ENCODE peak calls at places on chromosomes 11 and 22, in seven cellular contexts. T is GOT3; V is Caco-2; N is stimulated activated CD4-positive, alpha-beta T cell treated with anti-CD3 and anti-CD28 coated beads, Interleukin-15, amount 100 ng/mL, for 1 hour; O is activated T-helper 1 cell treated with Interleukin-2 at 50 U/mL for 16 hours; K is T-cell; E is cardiac fibroblast. U is an unnamed sample.

GRCh38 chr11:71406681-71407080 is 41.5 kb downstream of the DHCR7 start:
- DNase-seq in K (no peak), V (no peak), T (no peak), N (no peak), E (no peak), O (no peak), U (no peak)

GRCh38 chr22:21778705-21779363 is 43.2 kb upstream of the YPEL1 start:
- DNase-seq in K (no peak), T (no peak), E (peak), V (no peak), N (no peak), O (no peak), U (no peak)

GRCh38 chr11:73237471-73238290 is 19.6 kb downstream of the P2RY2 start:
- DNase-seq in T (no peak), N (no peak), O (no peak), V (no peak), E (peak), K (no peak), U (no peak)

GRCh38 chr11:119121811-119122124 is 388 bp downstream of the HINFP start:
- DNase-seq in T (no peak), O (no peak), K (no peak), N (no peak), V (no peak), E (no peak), U (no peak)

GRCh38 chr22:44698531-44699421 is 3.2 kb upstream of the PRR5 start:
- DNase-seq in N (no peak), V (no peak), K (no peak), O (no peak), T (no peak), E (peak), U (no peak)

GRCh38 chr11:12052676-12053605 is 44.5 kb upstream of the DKK3 start:
- DNase-seq in E (no peak), N (no peak), V (peak), T (no peak), K (no peak), O (no peak), U (no peak)

GRCh38 chr11:72831521-72832300 is 17.5 kb downstream of the ATG16L2 start:
- DNase-seq in O (peak), N (peak), E (peak), T (no peak), V (peak), K (peak), U (no peak)

GRCh38 chr11:68905421-68906360 is 2.0 kb downstream of the IGHMBP2 start:
- DNase-seq in E (no peak), N (no peak), V (no peak), K (no peak), O (no peak), T (no peak), U (no peak)

GRCh38 chr11:74025467-74026166 is 16.7 kb upstream of the UCP3 start:
- DNase-seq in E (peak), K (no peak), O (no peak), T (no peak), N (no peak), V (no peak), U (peak)

GRCh38 chr11:63985812-63986155 is 454 bp upstream of the OTUB1 start:
- DNase-seq in O (peak), N (peak), T (no peak), E (no peak), K (peak), V (no peak), U (peak)

GRCh38 chr22:30667092-30667485 is 586 bp downstream of the DUSP18 start:
- DNase-seq in E (no peak), N (no peak), T (no peak), K (no peak), O (no peak), V (no peak), U (no peak)

GRCh38 chr11:1879941-1880720 is 11.6 kb downstream of the PRR33 start:
- DNase-seq in T (no peak), N (no peak), E (peak), O (no peak), V (no peak), K (no peak), U (no peak)

GRCh38 chr11:96949464-96949863 is 559.7 kb downstream of the JRKL start:
- DNase-seq in V (no peak), K (no peak), O (no peak), E (no peak), T (no peak), N (no peak), U (no peak)

GRCh38 chr11:9613118-9613829 is 39.8 kb downstream of the WEE1 start:
- DNase-seq in E (peak), N (peak), T (peak), O (peak), V (peak), K (peak), U (peak)

GRCh38 chr11:44658451-44658850 is 68.3 kb upstream of the TSPAN18 start:
- DNase-seq in E (peak), T (no peak), O (no peak), N (no peak), V (peak), K (no peak), U (no peak)

GRCh38 chr11:489610-490185 is 17.3 kb downstream of the RNH1 start:
- DNase-seq in K (no peak), E (no peak), N (no peak), V (no peak), O (no peak), T (no peak), U (no peak)

GRCh38 chr11:29458252-29458651 is 558.6 kb downstream of the KCNA4 start:
- DNase-seq in O (no peak), N (no peak), K (no peak), E (no peak), V (no peak), T (no peak), U (no peak)

GRCh38 chr11:45755281-45755859 is 49.6 kb upstream of the SLC35C1 start:
- DNase-seq in O (no peak), T (no peak), N (no peak), V (no peak), K (no peak), E (no peak), U (no peak)

GRCh38 chr11:13009921-13010736 is 1.0 kb downstream of the RASSF10 start:
- DNase-seq in E (no peak), K (no peak), N (no peak), O (no peak), V (peak), T (no peak), U (no peak)

GRCh38 chr11:119298726-119299125 is 18.2 kb downstream of the MCAM start:
- DNase-seq in T (no peak), N (no peak), O (no peak), K (no peak), V (no peak), E (no peak), U (no peak)

GRCh38 chr11:104776501-104777170 is 121.6 kb downstream of the CASP12 start:
- DNase-seq in K (no peak), V (peak), O (no peak), N (no peak), T (no peak), E (no peak), U (no peak)

GRCh38 chr11:126637800-126638175 is 282.3 kb downstream of the ST3GAL4 start:
- DNase-seq in K (no peak), N (no peak), E (peak), V (no peak), T (no peak), O (no peak), U (no peak)

GRCh38 chr11:88204353-88204752 is 29.1 kb upstream of the RAB38 start:
- DNase-seq in N (no peak), V (no peak), O (no peak), K (no peak), E (no peak), T (no peak), U (no peak)

GRCh38 chr11:13023423-13023822 is 14.3 kb downstream of the RASSF10 start:
- DNase-seq in O (no peak), E (no peak), K (no peak), V (no peak), T (no peak), N (no peak), U (no peak)

GRCh38 chr11:61294717-61295595 is at the start of gene VWCE:
- DNase-seq in T (no peak), N (peak), E (peak), O (peak), V (peak), K (peak), U (peak)

GRCh38 chr11:64253481-64253880 is 2.2 kb downstream of the PLCB3 start:
- DNase-seq in E (no peak), V (no peak), K (no peak), O (no peak), N (no peak), T (no peak), U (no peak)

GRCh38 chr11:62708423-62709261 is 1.2 kb downstream of the GNG3 start:
- DNase-seq in V (no peak), T (no peak), E (no peak), N (peak), O (peak), K (peak), U (peak)

GRCh38 chr11:2934057-2934550 is 4.9 kb upstream of the PHLDA2 start:
- DNase-seq in O (no peak), N (no peak), V (no peak), K (no peak), E (no peak), T (no peak), U (no peak)

GRCh38 chr11:45252134-45252856 is 33.8 kb downstream of the SYT13 start:
- DNase-seq in O (no peak), V (peak), T (no peak), E (peak), K (no peak), N (peak), U (no peak)

GRCh38 chr11:77821349-77821851 is 456 bp downstream of the AAMDC start:
- DNase-seq in K (no peak), T (no peak), O (no peak), V (no peak), E (peak), N (no peak), U (peak)

GRCh38 chr11:78223320-78223954 is 34.7 kb downstream of the USP35 start:
- DNase-seq in N (no peak), V (no peak), K (no peak), E (no peak), T (no peak), O (no peak), U (no peak)

GRCh38 chr11:6357222-6357621 is 33.1 kb upstream of the SMPD1 start:
- DNase-seq in K (no peak), V (no peak), T (peak), O (no peak), E (peak), N (no peak), U (no peak)